ENCODE peak calls at places on chromosomes 7 and 10, in six cellular contexts. G, H, Q, Y, W and A are unnamed samples.

GRCh38 chr10:103763374-103764202 is 91.8 kb downstream of the SH3PXD2A start:
- DNase-seq in G (no peak), H (no peak), Q (no peak), Y (no peak), W (no peak), A (no peak)

GRCh38 chr7:92740134-92740533 is 96.2 kb downstream of the CDK6 start:
- DNase-seq in G (no peak), H (no peak), Q (no peak), Y (no peak), W (no peak), A (no peak)

GRCh38 chr7:5491251-5492044 is 67.8 kb upstream of the TNRC18 start:
- DNase-seq in G (peak), H (no peak), Q (no peak), Y (no peak), W (peak), A (no peak)

GRCh38 chr7:81865754-81866153 is 95.9 kb upstream of the HGF start:
- DNase-seq in G (no peak), H (no peak), Q (no peak), Y (no peak), W (no peak), A (no peak)

GRCh38 chr10:102431452-102432124 is 786 bp downstream of the CUEDC2 start:
- DNase-seq in G (no peak), H (no peak), Q (no peak), Y (no peak), W (peak), A (no peak)

GRCh38 chr7:27745064-27745583 is 5.2 kb downstream of the TAX1BP1 start:
- DNase-seq in G (no peak), H (peak), Q (peak), Y (peak), W (peak), A (no peak)

GRCh38 chr7:1534330-1535099 is 4.0 kb downstream of the MAFK start:
- DNase-seq in G (peak), H (no peak), Q (no peak), Y (no peak), W (no peak), A (no peak)

GRCh38 chr10:13316635-13317311 is 16.9 kb upstream of the PHYH start:
- DNase-seq in G (no peak), H (no peak), Q (no peak), Y (no peak), W (no peak), A (no peak)

GRCh38 chr10:44301781-44302400 is 83.0 kb downstream of the CXCL12 start:
- DNase-seq in G (no peak), H (no peak), Q (no peak), Y (no peak), W (no peak), A (no peak)

GRCh38 chr10:5458949-5459747 is 40.2 kb downstream of the CALML5 start:
- DNase-seq in G (no peak), H (no peak), Q (no peak), Y (no peak), W (no peak), A (no peak)

GRCh38 chr10:123995082-123995460 is 98.3 kb downstream of the CHST15 start:
- DNase-seq in G (no peak), H (no peak), Q (no peak), Y (peak), W (no peak), A (no peak)

GRCh38 chr10:102491136-102491535 is 11.4 kb downstream of the ACTR1A start:
- DNase-seq in G (no peak), H (no peak), Q (no peak), Y (no peak), W (no peak), A (no peak)

GRCh38 chr10:520402-520787 is 169.1 kb downstream of the DIP2C start:
- DNase-seq in G (no peak), H (no peak), Q (no peak), Y (no peak), W (peak), A (no peak)

GRCh38 chr7:152126741-152127140 is 101.3 kb downstream of the GALNT11 start:
- DNase-seq in G (no peak), H (no peak), Q (no peak), Y (no peak), W (no peak), A (no peak)

GRCh38 chr10:84234508-84234907 is 6.8 kb downstream of the LRIT1 start:
- DNase-seq in G (no peak), H (no peak), Q (no peak), Y (no peak), W (no peak), A (no peak)

GRCh38 chr10:84236807-84237198 is 4.5 kb downstream of the LRIT1 start:
- DNase-seq in G (no peak), H (no peak), Q (no peak), Y (no peak), W (no peak), A (no peak)

GRCh38 chr10:84235096-84235495 is 6.2 kb downstream of the LRIT1 start:
- DNase-seq in G (no peak), H (no peak), Q (no peak), Y (no peak), W (no peak), A (no peak)

GRCh38 chr10:84238909-84239308 is 2.4 kb downstream of the LRIT1 start:
- DNase-seq in G (no peak), H (no peak), Q (no peak), Y (no peak), W (no peak), A (no peak)

DNA sequence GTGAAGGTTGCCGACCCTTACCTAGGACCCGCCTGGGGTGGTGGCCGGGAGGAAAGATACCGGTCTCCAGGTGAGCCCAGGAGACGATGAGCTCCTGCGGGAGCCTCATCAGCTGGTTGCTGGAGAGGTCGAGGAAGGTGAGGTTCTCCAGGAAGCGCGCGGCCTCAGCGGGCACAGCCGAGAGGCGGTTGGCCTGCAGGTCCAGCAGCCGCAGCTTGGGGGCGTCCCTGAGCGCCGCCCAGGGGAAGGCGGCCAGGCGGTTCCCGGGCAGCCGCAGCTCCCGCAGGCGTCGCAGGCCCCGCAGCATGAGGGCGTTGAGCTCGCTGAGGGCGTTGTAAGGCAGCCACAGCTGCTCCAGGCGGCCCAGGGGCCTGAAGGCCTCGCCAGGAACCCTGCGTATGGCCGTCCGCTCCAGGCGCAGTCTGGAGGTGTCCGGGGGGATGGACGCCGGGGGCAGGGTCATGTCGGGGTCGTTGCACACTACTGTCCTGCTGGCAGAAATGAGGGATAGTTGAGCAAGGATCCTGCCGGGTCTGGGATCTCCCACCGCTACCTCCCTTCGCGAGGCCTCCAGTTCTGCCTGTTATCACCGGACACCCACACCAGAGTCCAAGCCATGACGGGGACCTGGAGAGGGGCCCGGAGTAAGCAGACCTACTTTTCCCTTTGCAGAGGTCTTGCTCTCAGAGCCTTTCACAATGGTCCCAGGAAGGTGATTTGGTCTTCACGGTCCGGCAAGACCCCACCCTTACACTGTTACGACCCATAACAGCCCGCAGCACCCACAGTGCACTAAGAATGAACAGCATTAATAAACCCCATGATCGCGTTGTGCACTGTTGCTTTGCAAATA is 3.9 kb downstream of the LRIT1 start:
- DNase-seq in G (peak), H (peak), Q (no peak), Y (no peak), W (no peak), A (no peak)
- H3K27ac ChIP-seq in G (no peak), H (no peak), Q (no peak), Y (no peak), W (no peak), A (no peak)

DNA sequence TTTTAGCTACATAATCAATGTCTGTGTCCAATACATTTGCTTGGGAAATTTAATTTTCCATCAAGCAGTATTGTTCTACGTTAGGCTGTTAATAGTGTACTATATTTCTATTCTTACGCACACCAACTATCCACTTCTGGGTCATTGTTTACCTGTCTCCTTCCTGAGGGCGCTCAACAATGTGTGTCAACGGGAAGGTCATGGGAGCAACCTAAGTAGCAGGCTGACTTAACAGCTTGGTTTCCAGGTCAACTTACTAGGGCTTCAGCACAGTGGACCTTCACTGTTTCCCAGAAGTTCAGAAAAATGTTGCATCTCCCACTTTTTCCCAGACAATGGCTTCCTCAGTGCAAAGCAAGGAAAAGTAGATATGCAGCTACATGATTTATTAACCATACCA is 13.7 kb downstream of the THSD7A start:
- DNase-seq in G (no peak), H (no peak), Q (no peak), Y (no peak), W (no peak), A (no peak)
- H3K27ac ChIP-seq in G (no peak), H (no peak), Q (no peak), Y (no peak), W (no peak), A (no peak)

DNA sequence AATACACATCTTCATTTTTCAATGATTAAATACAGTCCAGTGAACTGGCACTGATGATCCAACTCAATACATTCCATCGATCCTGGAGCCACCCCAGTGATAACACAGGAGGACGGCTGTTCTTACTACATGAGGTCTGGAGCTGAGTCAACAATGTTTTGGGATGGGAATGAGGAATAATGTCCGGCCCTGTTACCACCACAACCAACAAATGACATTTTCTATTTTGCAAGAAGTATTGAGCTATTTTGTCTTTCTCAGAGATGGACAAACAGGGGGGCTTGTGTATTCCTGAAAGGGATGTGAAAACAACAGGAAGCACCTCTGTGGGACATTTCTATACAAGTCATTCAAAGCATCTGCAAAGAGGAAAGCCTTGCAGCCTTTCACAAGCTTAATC is 249.2 kb downstream of the PARD3 start:
- DNase-seq in G (no peak), H (no peak), Q (no peak), Y (no peak), W (no peak), A (no peak)
- H3K27ac ChIP-seq in G (no peak), H (no peak), Q (no peak), Y (no peak), W (no peak), A (no peak)

GRCh38 chr10:117411440-117412428 is 36.5 kb upstream of the PDZD8 start:
- DNase-seq in G (no peak), H (no peak), Q (no peak), Y (no peak), W (no peak), A (no peak)
- H3K27ac ChIP-seq in G (no peak), H (no peak), Q (no peak), Y (no peak), W (no peak), A (no peak)

GRCh38 chr7:139044813-139045794 is 9.3 kb upstream of the ZC3HAV1L start:
- DNase-seq in G (no peak), H (no peak), Q (no peak), Y (no peak), W (no peak), A (no peak)

GRCh38 chr7:139047970-139048369 is 12.1 kb upstream of the ZC3HAV1L start:
- DNase-seq in G (no peak), H (no peak), Q (no peak), Y (no peak), W (no peak), A (no peak)

GRCh38 chr7:139046143-139046542 is 10.3 kb upstream of the ZC3HAV1L start:
- DNase-seq in G (no peak), H (no peak), Q (no peak), Y (no peak), W (no peak), A (no peak)

GRCh38 chr7:139041378-139042053 is 5.7 kb upstream of the ZC3HAV1L start:
- DNase-seq in G (no peak), H (no peak), Q (no peak), Y (no peak), W (no peak), A (no peak)

GRCh38 chr7:139043823-139044812 is 8.3 kb upstream of the ZC3HAV1L start:
- DNase-seq in G (no peak), H (no peak), Q (peak), Y (no peak), W (no peak), A (no peak)
- H3K27ac ChIP-seq in G (no peak), H (no peak), Q (no peak), Y (no peak), W (no peak), A (no peak)